ENCODE peak calls at places on chromosomes 16 and 17, in six cellular contexts. X, O, P, V, E and J are unnamed samples. For H3K4me1, the result is how much of the 10 kb centered on the place peaks cover.

GRCh38 chr17:49949634-49950033 is 19.4 kb upstream of the DLX4 start:
- DNase-seq in O (no peak), X (no peak), E (no peak), V (no peak), P (no peak), J (no peak)

GRCh38 chr16:62137991-62138390 is 101.8 kb upstream of the CDH8 start:
- DNase-seq in O (no peak), E (no peak), X (no peak), P (no peak), V (no peak), J (no peak)

GRCh38 chr16:76106647-76107046 is 170.6 kb upstream of the CNTNAP4 start:
- DNase-seq in O (no peak), V (no peak), E (no peak), X (no peak), P (no peak), J (no peak)

GRCh38 chr16:3846595-3847091 is 33.9 kb downstream of the CREBBP start:
- DNase-seq in X (no peak), E (no peak), P (no peak), V (no peak), O (no peak), J (no peak)

GRCh38 chr16:75593825-75594820 is 27.9 kb downstream of the GABARAPL2 start:
- DNase-seq in X (no peak), V (no peak), P (no peak), E (peak), O (peak), J (no peak)

GRCh38 chr17:4488989-4489595 is 9.6 kb upstream of the SPNS2 start:
- DNase-seq in X (no peak), P (no peak), E (no peak), V (no peak), O (peak), J (no peak)

GRCh38 chr16:83247767-83248372 is 559.9 kb upstream of the HSBP1 start:
- DNase-seq in P (no peak), X (no peak), V (no peak), E (no peak), O (no peak), J (no peak)

GRCh38 chr17:44082206-44082605 is 11.7 kb downstream of the G6PC3 start:
- DNase-seq in O (no peak), X (no peak), E (no peak), P (no peak), V (no peak), J (peak)

GRCh38 chr17:78991017-78991783 is 11.5 kb upstream of the LGALS3BP start:
- DNase-seq in E (peak), V (no peak), X (no peak), O (peak), P (peak), J (no peak)

GRCh38 chr17:63433746-63434591 is 12.1 kb downstream of the CYB561 start:
- DNase-seq in P (peak), X (peak), V (no peak), O (peak), E (peak), J (peak)
- H3K4me1 ChIP-seq in P (half or more), X (half or more), V (half or more), O (under half), E (under half), J (under half)

GRCh38 chr16:15950167-15950854 is 895 bp downstream of the ABCC1 start:
- DNase-seq in V (no peak), O (peak), E (peak), P (no peak), X (peak), J (no peak)
- H3K4me3 ChIP-seq in V (peak), O (peak), E (peak), P (peak), X (peak), J (peak)

GRCh38 chr16:70695351-70696070 is 9.7 kb upstream of the MTSS2 start:
- DNase-seq in O (peak), P (peak), X (peak), V (no peak), E (no peak), J (peak)
- H3K4me1 ChIP-seq in O (under half), P (half or more), X (half or more), V (half or more), E (half or more), J (under half)

GRCh38 chr17:62628845-62629555 is 1.5 kb downstream of the MRC2 start:
- DNase-seq in O (no peak), X (no peak), P (no peak), V (no peak), E (peak), J (peak)
- H3K4me3 ChIP-seq in O (no peak), X (peak), P (peak), V (peak), E (peak), J (peak)